ENCODE peak calls at places on chromosome 16, in four cellular contexts. C is left ventricle myocardium inferior, Q is HCT116, Y is A673. H is an unnamed sample.
A peak's percentile ranks its signal among the peaks of the same experiment; 100 is the strongest.

GRCh38 chr16:19704321-19705130 is 13.5 kb downstream of the KNOP1 start:
- DNase-seq in C (no peak), Q (no peak), Y (no peak), H (no peak)

GRCh38 chr16:10362077-10362863 is 23.6 kb upstream of the ATF7IP2 start:
- DNase-seq in C (no peak), Q (no peak), Y (no peak), H (no peak)

GRCh38 chr16:9338068-9338467 is 246.6 kb downstream of the HAPSTR1 start:
- DNase-seq in C (no peak), Q (no peak), Y (no peak), H (no peak)

GRCh38 chr16:85445779-85446222 is 167.3 kb upstream of the GSE1 start:
- DNase-seq in C (no peak), Q (no peak), Y (no peak), H (no peak)

GRCh38 chr16:55971447-55971846 is 96.3 kb upstream of the CES5A start:
- DNase-seq in C (no peak), Q (no peak), Y (no peak), H (no peak)

GRCh38 chr16:47617732-47618131 is 156.6 kb downstream of the PHKB start:
- DNase-seq in C (no peak), Q (peak; percentile 6), Y (no peak), H (no peak)

GRCh38 chr16:30585022-30585399 is 486 bp downstream of the ZNF785 start:
- DNase-seq in C (no peak), Q (no peak), Y (peak; percentile 51), H (no peak)

GRCh38 chr16:74083582-74083981 is 213.0 kb upstream of the PSMD7 start:
- DNase-seq in C (no peak), Q (no peak), Y (no peak), H (no peak)

GRCh38 chr16:26772503-26772902 is 294.2 kb upstream of the C16orf82 start:
- DNase-seq in C (no peak), Q (no peak), Y (no peak), H (no peak)

GRCh38 chr16:47018223-47018891 is 44.9 kb upstream of the DNAJA2 start:
- DNase-seq in C (no peak), Q (peak; percentile 71), Y (peak; percentile 38), H (peak; percentile 63)

GRCh38 chr16:79897444-79898146 is 297.1 kb upstream of the MAF start:
- DNase-seq in C (no peak), Q (no peak), Y (no peak), H (peak; percentile 50)

GRCh38 chr16:54934536-54935410 is 4.1 kb downstream of the IRX5 start:
- DNase-seq in C (no peak), Q (no peak), Y (no peak), H (no peak)

DNA sequence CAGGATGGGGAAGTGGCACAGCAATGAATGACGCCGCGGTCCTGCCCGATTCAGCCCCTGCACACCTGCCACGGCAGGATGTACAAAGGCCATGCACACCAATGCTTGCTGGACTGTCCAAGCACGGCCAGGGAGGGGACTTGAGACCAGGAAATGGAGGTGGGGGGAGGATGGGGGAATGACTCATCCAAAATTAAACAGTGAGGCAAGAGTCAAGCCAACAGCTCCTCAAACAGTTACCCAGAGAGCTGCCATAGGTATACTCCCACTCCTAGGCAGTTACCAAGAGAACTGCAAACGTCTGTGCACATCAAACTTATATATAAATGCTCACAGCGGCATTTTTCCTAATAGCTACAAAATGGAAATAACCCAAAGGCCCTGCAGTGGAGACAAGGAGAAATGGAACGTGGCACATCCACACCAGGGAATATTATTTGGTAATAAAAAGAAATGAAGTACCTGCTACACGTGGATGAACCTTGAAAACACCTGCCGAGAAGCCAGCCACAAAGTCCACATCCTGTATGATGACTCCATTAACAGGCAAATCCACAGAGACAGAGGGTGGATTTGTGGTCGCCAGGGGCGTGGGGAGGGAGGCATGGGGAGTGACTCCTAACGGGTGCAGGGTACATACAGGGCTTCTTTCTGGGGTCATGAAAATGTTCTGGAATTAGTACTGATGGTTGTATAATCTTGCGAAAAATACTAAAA is 54.1 kb downstream of the VAC14 start:
- DNase-seq in C (peak; percentile 50), Q (peak; percentile 75), Y (peak; percentile 32), H (peak; percentile 94)
- H3K27ac ChIP-seq in C (peak overlapping the region; percentile 62), Q (peak overlapping the region; percentile 82), Y (no peak overlapping the region), H (peak overlapping the region; percentile 96)

DNA sequence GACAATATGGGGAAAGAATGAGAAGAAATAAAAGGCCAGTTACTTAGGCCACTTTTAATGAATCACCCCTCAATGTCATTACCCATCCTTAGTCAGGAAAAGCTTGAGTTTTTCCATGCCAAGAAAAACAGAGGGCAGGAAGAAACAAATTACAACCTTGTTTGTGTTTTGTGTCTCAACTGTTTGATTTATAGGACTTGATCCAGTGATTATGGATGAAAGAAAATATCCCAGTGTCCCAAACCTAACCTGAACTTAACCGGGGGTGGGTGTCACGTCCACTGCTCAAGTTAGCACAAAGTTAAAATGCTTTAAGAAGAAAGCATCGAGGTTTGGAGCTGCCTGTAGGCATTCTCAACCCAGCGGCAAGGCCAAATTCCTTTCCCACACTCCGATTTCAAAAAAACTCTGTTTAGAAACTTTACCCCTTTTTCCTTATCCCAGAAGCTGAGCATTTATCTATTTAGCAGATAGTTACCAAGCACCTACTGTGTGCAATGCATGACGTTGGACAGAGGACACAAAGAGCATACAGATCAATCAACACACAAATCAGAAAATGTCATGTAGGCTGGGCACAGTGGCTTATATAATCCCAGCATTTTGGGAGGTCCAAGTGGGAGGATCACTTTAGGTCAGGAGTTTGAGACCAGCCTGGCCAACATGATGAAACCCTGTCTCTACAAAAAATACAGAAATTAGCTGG is 14.0 kb upstream of the CYB5B start:
- DNase-seq in C (no peak), Q (peak; percentile 83), Y (no peak), H (no peak)
- H3K27ac ChIP-seq in C (peak overlapping the region; percentile 41), Q (peak overlapping the region; percentile 99), Y (no peak overlapping the region), H (no peak overlapping the region)

DNA sequence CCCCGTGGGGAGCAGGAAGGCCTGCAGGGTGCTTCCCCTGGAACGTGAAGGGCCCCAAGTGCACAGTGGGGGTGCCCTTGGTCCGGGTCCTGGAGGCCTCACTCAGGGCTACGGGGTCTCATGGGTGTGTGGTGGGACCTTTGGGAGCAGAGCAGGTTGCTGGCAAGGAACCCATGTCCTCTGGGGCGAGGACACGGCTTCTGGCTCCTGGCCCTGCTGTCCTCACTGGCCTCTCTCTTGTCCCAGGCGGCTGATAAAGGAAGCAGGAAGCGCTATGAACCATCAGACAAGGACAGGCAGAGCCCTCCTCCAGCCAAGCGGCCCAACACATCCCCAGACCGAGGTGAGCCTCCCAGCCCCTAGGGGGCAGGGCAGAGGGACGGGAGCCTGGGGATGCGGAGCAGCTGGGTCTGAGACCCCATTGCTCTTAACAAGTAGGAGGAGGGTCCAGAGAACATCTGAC is 9.8 kb upstream of the IL17C start:
- DNase-seq in C (peak; percentile 71), Q (no peak), Y (peak; percentile 43), H (no peak)
- H3K27ac ChIP-seq in C (peak overlapping the region; percentile 86), Q (no peak overlapping the region), Y (no peak overlapping the region), H (no peak overlapping the region)

GRCh38 chr16:66954097-66954659 is 6.9 kb upstream of the CES3 start:
- DNase-seq in C (peak; percentile 68), Q (peak; percentile 74), Y (peak; percentile 87), H (peak; percentile 75)

GRCh38 chr16:66950971-66951790 is 9.9 kb upstream of the CES3 start:
- DNase-seq in C (no peak), Q (no peak), Y (no peak), H (no peak)

GRCh38 chr16:66952430-66953139 is 8.5 kb upstream of the CES3 start:
- DNase-seq in C (no peak), Q (no peak), Y (no peak), H (no peak)

GRCh38 chr16:66950437-66950836 is 10.6 kb upstream of the CES3 start:
- DNase-seq in C (no peak), Q (no peak), Y (no peak), H (no peak)

GRCh38 chr16:66953462-66954096 is 7.5 kb upstream of the CES3 start:
- DNase-seq in C (no peak), Q (no peak), Y (no peak), H (no peak)
- H3K27ac ChIP-seq in C (no peak overlapping the region), Q (peak overlapping the region; percentile 3), Y (no peak overlapping the region), H (no peak overlapping the region)